ENCODE peak calls at places on chromosomes 5 and 9, in five cellular contexts. One of them, this sample, is unnamed.

GRCh38 chr9:131833906-131834305 is 94.0 kb upstream of the RAPGEF1 start:
- DNase-seq in IMR-90: peak
- DNase-seq in transverse colon: no peak
- DNase-seq in GM12878: no peak
- DNase-seq in adrenal gland: no peak
- DNase-seq in this sample: no peak

GRCh38 chr5:65334077-65334476 is 147.6 kb downstream of the ADAMTS6 start:
- DNase-seq in IMR-90: no peak
- DNase-seq in transverse colon: peak
- DNase-seq in GM12878: no peak
- DNase-seq in adrenal gland: no peak
- DNase-seq in this sample: no peak

GRCh38 chr5:125463441-125464092 is 717.1 kb upstream of the ZNF608 start:
- DNase-seq in IMR-90: peak
- DNase-seq in transverse colon: no peak
- DNase-seq in GM12878: no peak
- DNase-seq in adrenal gland: no peak
- DNase-seq in this sample: no peak

GRCh38 chr5:176844706-176845391 is 34.5 kb downstream of the UNC5A start:
- DNase-seq in IMR-90: peak
- DNase-seq in transverse colon: no peak
- DNase-seq in GM12878: no peak
- DNase-seq in adrenal gland: peak
- DNase-seq in this sample: peak

GRCh38 chr9:137970686-137971476 is 93.3 kb downstream of the CACNA1B start:
- DNase-seq in IMR-90: no peak
- DNase-seq in transverse colon: no peak
- DNase-seq in GM12878: no peak
- DNase-seq in adrenal gland: no peak
- DNase-seq in this sample: no peak

GRCh38 chr5:139757727-139758509 is 37.7 kb upstream of the PSD2 start:
- DNase-seq in IMR-90: no peak
- DNase-seq in transverse colon: no peak
- DNase-seq in GM12878: no peak
- DNase-seq in adrenal gland: no peak
- DNase-seq in this sample: no peak

GRCh38 chr9:4680178-4680535 is 788 bp downstream of the CDC37L1 start:
- DNase-seq in IMR-90: no peak
- DNase-seq in transverse colon: no peak
- DNase-seq in GM12878: no peak
- DNase-seq in adrenal gland: no peak
- DNase-seq in this sample: no peak

GRCh38 chr5:36575367-36575781 is 31.0 kb upstream of the SLC1A3 start:
- DNase-seq in IMR-90: peak
- DNase-seq in transverse colon: no peak
- DNase-seq in GM12878: no peak
- DNase-seq in adrenal gland: no peak
- DNase-seq in this sample: no peak

GRCh38 chr5:124560370-124560769 is 186.1 kb downstream of the ZNF608 start:
- DNase-seq in IMR-90: no peak
- DNase-seq in transverse colon: no peak
- DNase-seq in GM12878: no peak
- DNase-seq in adrenal gland: no peak
- DNase-seq in this sample: no peak

GRCh38 chr9:114364528-114365041 is 23.2 kb downstream of the AKNA start:
- DNase-seq in IMR-90: no peak
- DNase-seq in transverse colon: no peak
- DNase-seq in GM12878: no peak
- DNase-seq in adrenal gland: no peak
- DNase-seq in this sample: no peak

GRCh38 chr9:109426621-109427402 is 71.3 kb downstream of the PTPN3 start:
- DNase-seq in IMR-90: no peak
- DNase-seq in transverse colon: no peak
- DNase-seq in GM12878: no peak
- DNase-seq in adrenal gland: no peak
- DNase-seq in this sample: no peak

GRCh38 chr9:130780865-130781504 is 54.1 kb upstream of the ABL1 start:
- DNase-seq in IMR-90: peak
- DNase-seq in transverse colon: peak
- DNase-seq in GM12878: no peak
- DNase-seq in adrenal gland: peak
- DNase-seq in this sample: no peak

GRCh38 chr9:120265791-120266190 is 314.2 kb downstream of the CDK5RAP2 start:
- DNase-seq in IMR-90: no peak
- DNase-seq in transverse colon: no peak
- DNase-seq in GM12878: no peak
- DNase-seq in adrenal gland: no peak
- DNase-seq in this sample: no peak

GRCh38 chr9:137148661-137149060 is 9.7 kb downstream of the GRIN1 start:
- DNase-seq in IMR-90: no peak
- DNase-seq in transverse colon: no peak
- DNase-seq in GM12878: no peak
- DNase-seq in adrenal gland: no peak
- DNase-seq in this sample: no peak

GRCh38 chr9:127942152-127943010 is 4.7 kb upstream of the DPM2 start:
- DNase-seq in IMR-90: peak
- DNase-seq in transverse colon: peak
- DNase-seq in GM12878: no peak
- DNase-seq in adrenal gland: no peak
- DNase-seq in this sample: peak

GRCh38 chr5:45507174-45507573 is 189.0 kb downstream of the HCN1 start:
- DNase-seq in IMR-90: no peak
- DNase-seq in transverse colon: no peak
- DNase-seq in GM12878: no peak
- DNase-seq in adrenal gland: no peak
- DNase-seq in this sample: no peak

GRCh38 chr5:148474025-148474511 is 90.3 kb downstream of the FBXO38 start:
- DNase-seq in IMR-90: peak
- DNase-seq in transverse colon: no peak
- DNase-seq in GM12878: no peak
- DNase-seq in adrenal gland: peak
- DNase-seq in this sample: no peak

GRCh38 chr5:102036927-102037326 is 259.2 kb downstream of the SLCO4C1 start:
- DNase-seq in IMR-90: no peak
- DNase-seq in transverse colon: no peak
- DNase-seq in GM12878: no peak
- DNase-seq in adrenal gland: no peak
- DNase-seq in this sample: no peak

GRCh38 chr9:70448904-70449303 is 34.4 kb upstream of the KLF9 start:
- DNase-seq in IMR-90: no peak
- DNase-seq in transverse colon: no peak
- DNase-seq in GM12878: no peak
- DNase-seq in adrenal gland: no peak
- DNase-seq in this sample: no peak

GRCh38 chr5:10145922-10146321 is 103.8 kb downstream of the ATPSCKMT start:
- DNase-seq in IMR-90: peak
- DNase-seq in transverse colon: no peak
- DNase-seq in GM12878: peak
- DNase-seq in adrenal gland: no peak
- DNase-seq in this sample: no peak

GRCh38 chr9:37976714-37977477 is 73.0 kb upstream of the SLC25A51 start:
- DNase-seq in IMR-90: peak
- DNase-seq in transverse colon: no peak
- DNase-seq in GM12878: no peak
- DNase-seq in adrenal gland: peak
- DNase-seq in this sample: no peak

GRCh38 chr9:110452227-110452801 is 114.7 kb upstream of the TXNDC8 start:
- DNase-seq in IMR-90: peak
- DNase-seq in transverse colon: no peak
- DNase-seq in GM12878: no peak
- DNase-seq in adrenal gland: no peak
- DNase-seq in this sample: no peak

GRCh38 chr5:61381968-61382367 is 49.9 kb downstream of the ZSWIM6 start:
- DNase-seq in IMR-90: no peak
- DNase-seq in transverse colon: no peak
- DNase-seq in GM12878: no peak
- DNase-seq in adrenal gland: no peak
- DNase-seq in this sample: no peak

GRCh38 chr9:126117631-126118030 is 209.0 kb upstream of the MVB12B start:
- DNase-seq in IMR-90: no peak
- DNase-seq in transverse colon: no peak
- DNase-seq in GM12878: no peak
- DNase-seq in adrenal gland: no peak
- DNase-seq in this sample: no peak

GRCh38 chr9:36143242-36143641 is 6.7 kb downstream of the GLIPR2 start:
- DNase-seq in IMR-90: no peak
- DNase-seq in transverse colon: no peak
- DNase-seq in GM12878: no peak
- DNase-seq in adrenal gland: no peak
- DNase-seq in this sample: no peak

GRCh38 chr5:163437011-163437308 is 435 bp upstream of the CCNG1 start:
- DNase-seq in IMR-90: no peak
- DNase-seq in transverse colon: no peak
- DNase-seq in GM12878: no peak
- DNase-seq in adrenal gland: no peak
- DNase-seq in this sample: no peak

GRCh38 chr5:111254613-111255012 is 30.4 kb downstream of the CAMK4 start:
- DNase-seq in IMR-90: peak
- DNase-seq in transverse colon: no peak
- DNase-seq in GM12878: peak
- DNase-seq in adrenal gland: no peak
- DNase-seq in this sample: no peak

GRCh38 chr9:113509463-113509862 is 45.9 kb downstream of the RGS3 start:
- DNase-seq in IMR-90: peak
- DNase-seq in transverse colon: no peak
- DNase-seq in GM12878: no peak
- DNase-seq in adrenal gland: no peak
- DNase-seq in this sample: no peak

GRCh38 chr5:60943624-60944023 is 1.2 kb downstream of the ERCC8 start:
- DNase-seq in IMR-90: no peak
- DNase-seq in transverse colon: no peak
- DNase-seq in GM12878: no peak
- DNase-seq in adrenal gland: no peak
- DNase-seq in this sample: no peak

GRCh38 chr5:158409507-158409906 is 550.6 kb upstream of the CLINT1 start:
- DNase-seq in IMR-90: no peak
- DNase-seq in transverse colon: no peak
- DNase-seq in GM12878: peak
- DNase-seq in adrenal gland: no peak
- DNase-seq in this sample: no peak

GRCh38 chr5:67310740-67311139 is 114.1 kb upstream of the CD180 start:
- DNase-seq in IMR-90: no peak
- DNase-seq in transverse colon: no peak
- DNase-seq in GM12878: no peak
- DNase-seq in adrenal gland: no peak
- DNase-seq in this sample: no peak

GRCh38 chr5:160940725-160941124 is 88.7 kb upstream of the ATP10B start:
- DNase-seq in IMR-90: no peak
- DNase-seq in transverse colon: no peak
- DNase-seq in GM12878: no peak
- DNase-seq in adrenal gland: no peak
- DNase-seq in this sample: no peak

GRCh38 chr5:16521561-16522090 is 56.0 kb upstream of the ZNF622 start:
- DNase-seq in IMR-90: no peak
- DNase-seq in transverse colon: no peak
- DNase-seq in GM12878: no peak
- DNase-seq in adrenal gland: no peak
- DNase-seq in this sample: no peak

GRCh38 chr9:120873512-120873911 is 3.5 kb downstream of the PHF19 start:
- DNase-seq in IMR-90: no peak
- DNase-seq in transverse colon: no peak
- DNase-seq in GM12878: no peak
- DNase-seq in adrenal gland: no peak
- DNase-seq in this sample: peak

DNA sequence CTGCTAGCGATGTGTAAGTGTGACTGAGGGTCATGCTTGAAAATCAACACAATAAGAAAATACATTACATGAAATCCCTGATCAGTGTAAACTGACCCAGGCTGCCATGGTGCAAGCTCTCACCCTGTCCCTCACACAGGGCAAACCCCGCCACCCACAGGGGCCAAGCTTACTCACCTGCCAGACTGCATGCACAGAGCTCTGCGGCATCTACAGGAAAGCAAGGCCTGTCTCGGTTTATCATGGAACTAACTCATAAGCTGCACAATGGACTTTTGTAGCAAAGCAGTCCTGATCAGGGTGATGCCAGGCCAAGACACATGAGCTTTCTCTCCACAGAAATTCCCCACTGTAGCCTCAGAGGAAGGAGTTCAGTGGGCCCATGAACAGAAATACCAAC is 9.7 kb downstream of the IPPK start:
- DNase-seq in IMR-90: no peak
- DNase-seq in transverse colon: no peak
- DNase-seq in GM12878: no peak
- DNase-seq in adrenal gland: no peak
- DNase-seq in this sample: no peak
- TF ChIP-seq POLR2A in IMR-90: no peak
- TF ChIP-seq POLR2A in transverse colon: no peak
- TF ChIP-seq POLR2A in GM12878: no peak
- TF ChIP-seq POLR2A in adrenal gland: no peak
- TF ChIP-seq POLR2A in this sample: no peak

GRCh38 chr9:1979815-1980367 is 35.3 kb upstream of the SMARCA2 start:
- DNase-seq in IMR-90: peak
- DNase-seq in transverse colon: no peak
- DNase-seq in GM12878: peak
- DNase-seq in adrenal gland: no peak
- DNase-seq in this sample: no peak
- TF ChIP-seq POLR2A in IMR-90: no peak
- TF ChIP-seq POLR2A in transverse colon: no peak
- TF ChIP-seq POLR2A in GM12878: no peak
- TF ChIP-seq POLR2A in adrenal gland: no peak
- TF ChIP-seq POLR2A in this sample: no peak

DNA sequence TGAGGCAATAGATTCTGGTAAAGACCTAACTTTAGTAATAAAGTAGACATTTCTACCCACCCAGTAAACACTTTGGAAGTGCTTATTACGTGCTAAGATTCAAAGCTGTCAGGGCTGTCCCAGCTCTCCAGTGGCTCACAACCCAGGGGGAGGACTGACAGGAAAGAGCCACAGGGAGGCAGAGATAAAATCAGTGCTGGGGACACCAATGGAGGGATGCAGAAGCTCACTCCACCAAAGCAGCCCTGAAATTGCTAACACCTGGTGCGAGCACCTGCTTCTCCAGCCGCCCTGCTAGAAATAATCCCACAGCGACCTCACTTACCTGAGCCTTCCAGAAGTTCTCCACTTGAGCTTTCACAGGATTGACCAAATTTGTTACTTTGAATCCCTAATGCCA is 501.0 kb downstream of the BNC2 start:
- DNase-seq in IMR-90: no peak
- DNase-seq in transverse colon: no peak
- DNase-seq in GM12878: no peak
- DNase-seq in adrenal gland: no peak
- DNase-seq in this sample: no peak
- TF ChIP-seq POLR2A in IMR-90: no peak
- TF ChIP-seq POLR2A in transverse colon: no peak
- TF ChIP-seq POLR2A in GM12878: no peak
- TF ChIP-seq POLR2A in adrenal gland: no peak
- TF ChIP-seq POLR2A in this sample: no peak

GRCh38 chr5:123036391-123037103 is at the start of gene PPIC:
- DNase-seq in IMR-90: peak
- DNase-seq in transverse colon: peak
- DNase-seq in GM12878: no peak
- DNase-seq in adrenal gland: peak
- DNase-seq in this sample: peak
- TF ChIP-seq POLR2A in IMR-90: no peak
- TF ChIP-seq POLR2A in transverse colon: peak
- TF ChIP-seq POLR2A in GM12878: no peak
- TF ChIP-seq POLR2A in adrenal gland: peak
- TF ChIP-seq POLR2A in this sample: peak

This sample was measured in H54.